ENCODE peak calls at places on chromosome 14, in seven cellular contexts. One of them, this sample, is unnamed.

GRCh38 chr14:83842536-83842935 is 1687.4 kb upstream of the FLRT2 start:
- DNase-seq in PC-9: no peak
- DNase-seq in IMR-90: no peak
- DNase-seq in cardiac fibroblast: no peak
- DNase-seq in fibroblast of lung: no peak
- DNase-seq in fibroblast of the aortic adventitia: no peak
- DNase-seq in psoas muscle: no peak
- DNase-seq in this sample: no peak

GRCh38 chr14:63759454-63759853 is 31.6 kb upstream of the SGPP1 start:
- DNase-seq in cardiac fibroblast: peak
- DNase-seq in psoas muscle: no peak
- DNase-seq in PC-9: no peak
- DNase-seq in IMR-90: peak
- DNase-seq in fibroblast of lung: no peak
- DNase-seq in fibroblast of the aortic adventitia: peak
- DNase-seq in this sample: no peak

GRCh38 chr14:84351646-84352045 is 1178.3 kb upstream of the FLRT2 start:
- DNase-seq in PC-9: no peak
- DNase-seq in fibroblast of lung: no peak
- DNase-seq in IMR-90: peak
- DNase-seq in psoas muscle: no peak
- DNase-seq in fibroblast of the aortic adventitia: no peak
- DNase-seq in cardiac fibroblast: no peak
- DNase-seq in this sample: no peak

GRCh38 chr14:90742252-90742651 is 74.0 kb downstream of the TTC7B start:
- DNase-seq in IMR-90: no peak
- DNase-seq in fibroblast of lung: no peak
- DNase-seq in psoas muscle: no peak
- DNase-seq in fibroblast of the aortic adventitia: no peak
- DNase-seq in PC-9: no peak
- DNase-seq in cardiac fibroblast: no peak
- DNase-seq in this sample: no peak

GRCh38 chr14:51738754-51739153 is 87.0 kb downstream of the FRMD6 start:
- DNase-seq in fibroblast of the aortic adventitia: no peak
- DNase-seq in fibroblast of lung: no peak
- DNase-seq in psoas muscle: no peak
- DNase-seq in cardiac fibroblast: no peak
- DNase-seq in IMR-90: no peak
- DNase-seq in PC-9: no peak
- DNase-seq in this sample: no peak

GRCh38 chr14:48075487-48075886 is 400.1 kb upstream of the MDGA2 start:
- DNase-seq in fibroblast of lung: no peak
- DNase-seq in cardiac fibroblast: no peak
- DNase-seq in fibroblast of the aortic adventitia: no peak
- DNase-seq in IMR-90: no peak
- DNase-seq in PC-9: no peak
- DNase-seq in psoas muscle: no peak
- DNase-seq in this sample: no peak

GRCh38 chr14:38000340-38000739 is 207.4 kb upstream of the SSTR1 start:
- DNase-seq in cardiac fibroblast: no peak
- DNase-seq in psoas muscle: no peak
- DNase-seq in fibroblast of the aortic adventitia: no peak
- DNase-seq in IMR-90: no peak
- DNase-seq in fibroblast of lung: no peak
- DNase-seq in PC-9: no peak
- DNase-seq in this sample: no peak

GRCh38 chr14:76710093-76711010 is 50.9 kb upstream of the VASH1 start:
- DNase-seq in fibroblast of the aortic adventitia: peak
- DNase-seq in PC-9: no peak
- DNase-seq in IMR-90: peak
- DNase-seq in fibroblast of lung: peak
- DNase-seq in cardiac fibroblast: peak
- DNase-seq in psoas muscle: no peak
- DNase-seq in this sample: no peak

GRCh38 chr14:24665440-24665991 is 31.5 kb upstream of the GZMB start:
- DNase-seq in IMR-90: no peak
- DNase-seq in fibroblast of lung: no peak
- DNase-seq in fibroblast of the aortic adventitia: no peak
- DNase-seq in PC-9: no peak
- DNase-seq in cardiac fibroblast: no peak
- DNase-seq in psoas muscle: no peak
- DNase-seq in this sample: no peak

GRCh38 chr14:91554535-91555332 is 44.6 kb upstream of the PPP4R3A start:
- DNase-seq in IMR-90: no peak
- DNase-seq in cardiac fibroblast: no peak
- DNase-seq in fibroblast of lung: no peak
- DNase-seq in psoas muscle: no peak
- DNase-seq in fibroblast of the aortic adventitia: no peak
- DNase-seq in PC-9: no peak
- DNase-seq in this sample: no peak

GRCh38 chr14:81990312-81990761 is 456.7 kb upstream of the SEL1L start:
- DNase-seq in psoas muscle: no peak
- DNase-seq in IMR-90: peak
- DNase-seq in fibroblast of the aortic adventitia: peak
- DNase-seq in PC-9: no peak
- DNase-seq in fibroblast of lung: peak
- DNase-seq in cardiac fibroblast: peak
- DNase-seq in this sample: no peak

GRCh38 chr14:106652494-106652893 is 1126.1 kb downstream of the TMEM121 start:
- DNase-seq in PC-9: no peak
- DNase-seq in fibroblast of the aortic adventitia: no peak
- DNase-seq in psoas muscle: no peak
- DNase-seq in cardiac fibroblast: peak
- DNase-seq in fibroblast of lung: no peak
- DNase-seq in IMR-90: no peak
- DNase-seq in this sample: no peak

GRCh38 chr14:25111061-25111601 is 61.2 kb upstream of the STXBP6 start:
- DNase-seq in fibroblast of lung: peak
- DNase-seq in cardiac fibroblast: peak
- DNase-seq in psoas muscle: no peak
- DNase-seq in IMR-90: peak
- DNase-seq in PC-9: peak
- DNase-seq in fibroblast of the aortic adventitia: peak
- DNase-seq in this sample: peak

GRCh38 chr14:93987376-93987775 is 9.7 kb upstream of the CCDC197 start:
- DNase-seq in IMR-90: no peak
- DNase-seq in fibroblast of the aortic adventitia: no peak
- DNase-seq in PC-9: no peak
- DNase-seq in cardiac fibroblast: no peak
- DNase-seq in fibroblast of lung: no peak
- DNase-seq in psoas muscle: peak
- DNase-seq in this sample: no peak

GRCh38 chr14:24279301-24280186 is 8.1 kb upstream of the RABGGTA start:
- DNase-seq in cardiac fibroblast: peak
- DNase-seq in psoas muscle: no peak
- DNase-seq in IMR-90: no peak
- DNase-seq in PC-9: peak
- DNase-seq in fibroblast of the aortic adventitia: no peak
- DNase-seq in fibroblast of lung: no peak
- DNase-seq in this sample: no peak

GRCh38 chr14:74682169-74682952 is 30.5 kb downstream of the AREL1 start:
- DNase-seq in fibroblast of the aortic adventitia: no peak
- DNase-seq in IMR-90: no peak
- DNase-seq in cardiac fibroblast: no peak
- DNase-seq in PC-9: no peak
- DNase-seq in psoas muscle: no peak
- DNase-seq in fibroblast of lung: no peak
- DNase-seq in this sample: no peak

GRCh38 chr14:105124837-105125222 is 43.7 kb downstream of the JAG2 start:
- DNase-seq in PC-9: no peak
- DNase-seq in fibroblast of the aortic adventitia: no peak
- DNase-seq in cardiac fibroblast: no peak
- DNase-seq in psoas muscle: no peak
- DNase-seq in fibroblast of lung: no peak
- DNase-seq in IMR-90: no peak
- DNase-seq in this sample: no peak

GRCh38 chr14:102591372-102591943 is 991 bp upstream of the RCOR1 start:
- DNase-seq in IMR-90: peak
- DNase-seq in fibroblast of lung: peak
- DNase-seq in PC-9: no peak
- DNase-seq in psoas muscle: peak
- DNase-seq in cardiac fibroblast: peak
- DNase-seq in fibroblast of the aortic adventitia: no peak
- DNase-seq in this sample: no peak

GRCh38 chr14:20421267-20421666 is 8.0 kb upstream of the TEP1 start:
- DNase-seq in psoas muscle: no peak
- DNase-seq in fibroblast of lung: no peak
- DNase-seq in PC-9: no peak
- DNase-seq in cardiac fibroblast: no peak
- DNase-seq in fibroblast of the aortic adventitia: no peak
- DNase-seq in IMR-90: no peak
- DNase-seq in this sample: no peak

GRCh38 chr14:74975059-74975810 is 19.8 kb upstream of the PGF start:
- DNase-seq in fibroblast of the aortic adventitia: peak
- DNase-seq in cardiac fibroblast: peak
- DNase-seq in PC-9: no peak
- DNase-seq in IMR-90: no peak
- DNase-seq in fibroblast of lung: no peak
- DNase-seq in psoas muscle: peak
- DNase-seq in this sample: no peak

GRCh38 chr14:94000986-94001385 is 3.9 kb downstream of the CCDC197 start:
- DNase-seq in PC-9: no peak
- DNase-seq in IMR-90: no peak
- DNase-seq in fibroblast of the aortic adventitia: no peak
- DNase-seq in fibroblast of lung: no peak
- DNase-seq in psoas muscle: no peak
- DNase-seq in cardiac fibroblast: no peak
- DNase-seq in this sample: no peak

DNA sequence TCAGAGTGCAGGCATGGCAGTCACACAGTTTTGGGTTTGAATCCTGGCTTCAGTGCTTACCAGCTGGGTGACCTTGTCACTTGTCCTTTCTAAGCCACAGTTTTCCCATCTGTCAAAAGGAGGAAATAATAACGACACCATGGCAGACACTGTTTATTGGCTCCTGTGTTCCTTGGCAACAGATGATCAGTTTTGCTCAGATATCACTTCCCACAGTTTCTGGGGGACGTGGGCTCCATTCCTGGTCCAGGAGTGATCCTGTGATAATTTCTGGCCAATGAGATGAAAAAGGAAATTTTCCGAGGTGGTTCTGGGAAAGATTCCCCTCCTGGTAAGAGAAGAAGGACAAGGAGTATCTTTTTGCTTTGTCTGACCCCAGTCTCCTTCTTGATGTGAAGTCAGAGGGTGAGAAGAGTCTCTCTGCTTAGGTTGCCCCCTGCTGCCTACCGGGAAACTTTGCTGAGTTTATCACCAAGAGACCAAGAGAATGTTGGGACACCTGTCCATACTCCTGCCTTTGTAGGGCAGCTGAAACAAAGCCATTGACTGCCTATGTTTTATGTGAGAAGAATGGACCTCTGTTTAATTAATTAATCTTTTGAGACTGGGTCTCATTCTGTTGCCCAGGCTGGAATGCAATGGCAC is 178.9 kb upstream of the NRXN3 start:
- DNase-seq in fibroblast of the aortic adventitia: no peak
- DNase-seq in cardiac fibroblast: no peak
- DNase-seq in fibroblast of lung: no peak
- DNase-seq in PC-9: no peak
- DNase-seq in IMR-90: no peak
- DNase-seq in psoas muscle: no peak
- DNase-seq in this sample: no peak
- TF ChIP-seq CTCF in fibroblast of the aortic adventitia: no peak
- TF ChIP-seq CTCF in cardiac fibroblast: peak
- TF ChIP-seq CTCF in fibroblast of lung: no peak
- TF ChIP-seq CTCF in PC-9: peak
- TF ChIP-seq CTCF in IMR-90: no peak
- TF ChIP-seq CTCF in psoas muscle: no peak
- TF ChIP-seq CTCF in this sample: peak

GRCh38 chr14:33542338-33543290 is 408.3 kb downstream of the EGLN3 start:
- DNase-seq in fibroblast of lung: peak
- DNase-seq in cardiac fibroblast: no peak
- DNase-seq in fibroblast of the aortic adventitia: no peak
- DNase-seq in psoas muscle: no peak
- DNase-seq in PC-9: no peak
- DNase-seq in IMR-90: no peak
- DNase-seq in this sample: no peak
- H3K4me3 ChIP-seq in fibroblast of lung: no peak
- H3K4me3 ChIP-seq in cardiac fibroblast: no peak
- H3K4me3 ChIP-seq in fibroblast of the aortic adventitia: no peak
- H3K4me3 ChIP-seq in psoas muscle: no peak
- H3K4me3 ChIP-seq in PC-9: no peak
- H3K4me3 ChIP-seq in IMR-90: no peak
- H3K4me3 ChIP-seq in this sample: no peak

GRCh38 chr14:103908580-103908979 is 19.7 kb upstream of the TDRD9 start:
- DNase-seq in cardiac fibroblast: no peak
- DNase-seq in fibroblast of the aortic adventitia: no peak
- DNase-seq in psoas muscle: no peak
- DNase-seq in PC-9: no peak
- DNase-seq in fibroblast of lung: no peak
- DNase-seq in IMR-90: no peak
- DNase-seq in this sample: no peak

GRCh38 chr14:103909531-103910261 is 18.6 kb upstream of the TDRD9 start:
- DNase-seq in cardiac fibroblast: no peak
- DNase-seq in fibroblast of lung: no peak
- DNase-seq in PC-9: no peak
- DNase-seq in psoas muscle: no peak
- DNase-seq in fibroblast of the aortic adventitia: no peak
- DNase-seq in IMR-90: no peak
- DNase-seq in this sample: no peak

GRCh38 chr14:103910262-103910935 is 17.9 kb upstream of the TDRD9 start:
- DNase-seq in fibroblast of the aortic adventitia: peak
- DNase-seq in cardiac fibroblast: peak
- DNase-seq in PC-9: peak
- DNase-seq in fibroblast of lung: peak
- DNase-seq in psoas muscle: peak
- DNase-seq in IMR-90: peak
- DNase-seq in this sample: peak

GRCh38 chr14:103904493-103905107 is 23.7 kb upstream of the TDRD9 start:
- DNase-seq in PC-9: no peak
- DNase-seq in cardiac fibroblast: no peak
- DNase-seq in fibroblast of lung: no peak
- DNase-seq in fibroblast of the aortic adventitia: no peak
- DNase-seq in psoas muscle: no peak
- DNase-seq in IMR-90: peak
- DNase-seq in this sample: no peak

GRCh38 chr14:103905861-103906456 is 22.3 kb upstream of the TDRD9 start:
- DNase-seq in IMR-90: no peak
- DNase-seq in psoas muscle: no peak
- DNase-seq in fibroblast of lung: no peak
- DNase-seq in fibroblast of the aortic adventitia: no peak
- DNase-seq in cardiac fibroblast: no peak
- DNase-seq in PC-9: no peak
- DNase-seq in this sample: no peak
- TF ChIP-seq CTCF in IMR-90: no peak
- TF ChIP-seq CTCF in psoas muscle: no peak
- TF ChIP-seq CTCF in fibroblast of lung: peak
- TF ChIP-seq CTCF in fibroblast of the aortic adventitia: peak
- TF ChIP-seq CTCF in cardiac fibroblast: peak
- TF ChIP-seq CTCF in PC-9: no peak
- TF ChIP-seq CTCF in this sample: peak

GRCh38 chr14:85934123-85934885 is 404.4 kb downstream of the FLRT2 start:
- DNase-seq in psoas muscle: no peak
- DNase-seq in fibroblast of the aortic adventitia: peak
- DNase-seq in cardiac fibroblast: peak
- DNase-seq in IMR-90: no peak
- DNase-seq in fibroblast of lung: peak
- DNase-seq in PC-9: peak
- DNase-seq in this sample: no peak

DNA sequence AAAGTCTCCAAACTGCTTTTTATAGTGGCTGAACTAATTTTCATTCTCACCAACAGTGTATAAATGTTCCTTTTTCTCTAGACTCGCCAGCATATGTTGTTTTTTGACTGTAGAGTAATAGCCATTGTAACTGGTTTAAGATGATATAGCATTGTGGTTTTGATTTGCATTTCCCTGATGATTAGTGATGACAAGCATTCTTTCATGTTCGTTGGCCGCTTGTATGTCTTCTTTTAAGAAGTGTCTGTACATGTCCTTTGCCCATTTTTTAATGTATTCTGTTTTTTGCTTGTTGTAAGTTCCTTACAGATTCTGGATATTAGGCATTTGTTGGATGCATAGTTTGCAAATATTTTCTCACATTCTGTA is 404.9 kb downstream of the FLRT2 start:
- DNase-seq in fibroblast of the aortic adventitia: no peak
- DNase-seq in cardiac fibroblast: peak
- DNase-seq in PC-9: no peak
- DNase-seq in psoas muscle: no peak
- DNase-seq in IMR-90: no peak
- DNase-seq in fibroblast of lung: peak
- DNase-seq in this sample: no peak
- H3K4me3 ChIP-seq in fibroblast of the aortic adventitia: peak
- H3K4me3 ChIP-seq in cardiac fibroblast: no peak
- H3K4me3 ChIP-seq in PC-9: peak
- H3K4me3 ChIP-seq in psoas muscle: peak
- H3K4me3 ChIP-seq in IMR-90: no peak
- H3K4me3 ChIP-seq in fibroblast of lung: peak
- H3K4me3 ChIP-seq in this sample: no peak

This sample was measured in kidney epithelial cell.